ENCODE peak calls at places on chromosome 19, in five cellular contexts. E is CD8-positive, alpha-beta memory T cell; R is pancreas; P is fibroblast of lung; U is right lobe of liver. G is an unnamed sample.

GRCh38 chr19:48629599-48630288 is 7.4 kb downstream of the DBP start:
- DNase-seq in E (no peak), R (no peak), P (peak; percentile 83), U (peak; percentile 72), G (peak; percentile 93)

GRCh38 chr19:38551450-38551813 is 66.3 kb downstream of the MAP4K1 start:
- DNase-seq in P (no peak), R (no peak), U (no peak), E (no peak), G (no peak)

GRCh38 chr19:52716578-52716977 is 18.3 kb downstream of the ZNF611 start:
- DNase-seq in E (no peak), R (no peak), P (no peak), U (no peak), G (no peak)

GRCh38 chr19:15283141-15283885 is 49.0 kb downstream of the BRD4 start:
- DNase-seq in U (no peak), R (no peak), E (no peak), P (peak; percentile 82), G (peak; percentile 66)

GRCh38 chr19:17555929-17556813 is 722 bp downstream of the COLGALT1 start:
- DNase-seq in E (no peak), U (peak; percentile 65), R (peak; percentile 46), P (peak; percentile 75), G (peak; percentile 78)

GRCh38 chr19:18985257-18985656 is 44.2 kb upstream of the HOMER3 start:
- DNase-seq in P (no peak), R (no peak), E (no peak), U (no peak), G (no peak)

GRCh38 chr19:20478936-20479335 is 86.6 kb downstream of the ZNF737 start:
- DNase-seq in U (no peak), R (no peak), P (no peak), E (no peak), G (no peak)

GRCh38 chr19:4504874-4505569 is 13.3 kb downstream of the PLIN4 start:
- DNase-seq in E (no peak), R (no peak), U (no peak), P (no peak), G (no peak)

GRCh38 chr19:44476559-44477408 is 23.5 kb downstream of the ZNF180 start:
- DNase-seq in U (no peak), E (peak; percentile 10), P (peak; percentile 42), R (no peak), G (no peak)

GRCh38 chr19:44820648-44821609 is 12.0 kb downstream of the BCAM start:
- DNase-seq in R (no peak), P (no peak), E (no peak), U (no peak), G (no peak)

GRCh38 chr19:17757125-17757524 is 5.8 kb downstream of the FCHO1 start:
- DNase-seq in E (no peak), U (peak; percentile 71), R (peak; percentile 56), P (peak; percentile 38), G (peak; percentile 66)

GRCh38 chr19:36030264-36031148 is 2.2 kb downstream of the CLIP3 start:
- DNase-seq in R (no peak), E (no peak), P (no peak), U (no peak), G (no peak)

GRCh38 chr19:17289489-17289888 is 7.8 kb downstream of the ANKLE1 start:
- DNase-seq in R (peak; percentile 45), U (peak; percentile 65), E (no peak), P (peak; percentile 92), G (peak; percentile 75)

DNA sequence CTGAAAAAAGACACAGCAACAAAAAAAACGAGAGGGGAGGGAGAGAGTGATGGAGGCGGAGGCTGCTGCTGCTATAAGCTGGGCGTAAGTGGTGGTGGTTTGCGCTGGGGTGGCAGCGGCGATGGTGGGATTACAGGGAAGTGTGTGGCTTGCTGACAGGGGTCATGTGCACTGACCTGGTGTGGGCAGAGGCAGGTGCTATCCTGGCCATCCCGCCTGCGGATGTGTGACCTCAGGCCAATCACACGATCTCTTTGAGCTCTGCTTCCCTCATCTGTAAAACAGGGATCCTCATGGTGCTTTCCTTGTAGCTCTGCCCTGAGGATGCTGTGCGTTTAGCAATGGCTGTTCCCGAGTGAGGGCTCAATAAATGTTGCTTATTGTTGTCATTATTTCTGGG is 3.3 kb upstream of the ZNF580 start:
- DNase-seq in E (no peak), R (no peak), U (no peak), P (no peak), G (no peak)
- H3K4me1 ChIP-seq in E (peaks cover 50% of the 10 kb centered on the region), R (peaks cover 13% of the 10 kb centered on the region), U (peaks cover 6% of the 10 kb centered on the region), P (peaks cover 12% of the 10 kb centered on the region), G (peaks cover 6% of the 10 kb centered on the region)

DNA sequence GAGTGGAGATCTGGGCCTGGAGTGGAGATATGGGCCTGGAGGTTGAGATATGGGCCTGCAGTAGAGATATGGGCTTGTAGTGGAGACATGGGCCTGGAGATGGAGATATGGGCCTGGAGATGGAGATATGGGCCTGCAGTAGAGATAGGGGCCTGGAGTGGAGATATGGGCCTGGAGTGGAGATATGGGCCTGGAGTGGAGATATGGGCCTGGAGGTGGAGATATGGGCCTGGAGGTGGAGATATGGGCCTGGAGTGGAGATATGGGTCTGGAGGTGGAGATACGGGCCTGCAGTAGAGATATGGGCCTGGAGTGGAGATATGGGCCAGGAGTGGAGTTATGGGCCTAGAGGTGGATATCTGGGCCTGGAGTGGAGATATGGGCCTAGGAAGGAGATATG is 402 bp downstream of the KIR2DL3 start:
- DNase-seq in R (no peak), P (no peak), U (no peak), E (no peak), G (no peak)
- H3K27ac ChIP-seq in R (no peak overlapping the region), P (no peak overlapping the region), U (no peak overlapping the region), E (no peak overlapping the region), G (no peak overlapping the region)

GRCh38 chr19:47257411-47258169 is 1.3 kb downstream of the CCDC9 start:
- DNase-seq in U (no peak), P (no peak), E (no peak), R (no peak), G (no peak)

GRCh38 chr19:47256688-47257410 is 524 bp downstream of the CCDC9 start:
- DNase-seq in E (peak; percentile 98), R (peak; percentile 100), U (peak; percentile 100), P (peak; percentile 99), G (peak; percentile 100)

GRCh38 chr19:47258895-47259555 is 2.7 kb downstream of the CCDC9 start:
- DNase-seq in P (no peak), R (peak; percentile 44), E (no peak), U (no peak), G (no peak)

GRCh38 chr19:47260476-47260875 is 4.2 kb downstream of the CCDC9 start:
- DNase-seq in P (no peak), E (no peak), U (no peak), R (no peak), G (no peak)

GRCh38 chr19:47258434-47258833 is 2.1 kb downstream of the CCDC9 start:
- DNase-seq in U (no peak), P (no peak), E (no peak), R (no peak), G (no peak)
- H3K4me3 ChIP-seq in U (no peak overlapping the region), P (peak overlapping the region; percentile 59), E (no peak overlapping the region), R (peak overlapping the region; percentile 16), G (no peak overlapping the region)

GRCh38 chr19:3121396-3121795 is 14.4 kb upstream of the GNA15 start:
- DNase-seq in R (no peak), E (no peak), U (no peak), P (no peak), G (no peak)
- H3K4me1 ChIP-seq in R (no peaks in the 10 kb centered on the region), E (no peaks in the 10 kb centered on the region), U (no peaks in the 10 kb centered on the region), P (no peaks in the 10 kb centered on the region), G (no peaks in the 10 kb centered on the region)

GRCh38 chr19:46481187-46481586 is 9.8 kb upstream of the PNMA8A start:
- DNase-seq in R (no peak), P (peak; percentile 51), E (no peak), U (no peak), G (no peak)
- H3K27ac ChIP-seq in R (no peak overlapping the region), P (no peak overlapping the region), E (no peak overlapping the region), U (no peak overlapping the region), G (peak overlapping the region; percentile 57)

GRCh38 chr19:1748115-1748702 is 5.1 kb upstream of the ONECUT3 start:
- DNase-seq in R (no peak), U (no peak), P (no peak), E (no peak), G (peak; percentile 50)
- H3K4me3 ChIP-seq in R (no peak overlapping the region), U (no peak overlapping the region), P (no peak overlapping the region), E (no peak overlapping the region), G (peak overlapping the region; percentile 22)

DNA sequence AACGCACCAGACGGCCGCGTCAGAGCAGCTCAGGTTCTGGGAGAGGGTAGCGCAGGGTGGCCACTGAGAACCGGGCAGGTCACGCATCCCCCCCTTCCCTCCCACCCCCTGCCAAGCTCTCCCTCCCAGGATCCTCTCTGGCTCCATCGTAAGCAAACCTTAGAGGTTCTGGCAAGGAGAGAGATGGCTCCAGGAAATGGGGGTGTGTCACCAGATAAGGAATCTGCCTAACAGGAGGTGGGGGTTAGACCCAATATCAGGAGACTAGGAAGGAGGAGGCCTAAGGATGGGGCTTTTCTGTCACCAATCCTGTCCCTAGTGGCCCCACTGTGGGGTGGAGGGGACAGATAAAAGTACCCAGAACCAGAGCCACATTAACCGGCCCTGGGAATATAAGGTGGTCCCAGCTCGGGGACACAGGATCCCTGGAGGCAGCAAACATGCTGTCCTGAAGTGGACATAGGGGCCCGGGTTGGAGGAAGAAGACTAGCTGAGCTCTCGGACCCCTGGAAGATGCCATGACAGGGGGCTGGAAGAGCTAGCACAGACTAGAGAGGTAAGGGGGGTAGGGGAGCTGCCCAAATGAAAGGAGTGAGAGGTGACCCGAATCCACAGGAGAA is 1.9 kb downstream of the PPP1R12C start:
- DNase-seq in E (no peak), R (no peak), U (no peak), P (no peak), G (no peak)
- H3K4me1 ChIP-seq in E (peaks cover 25% of the 10 kb centered on the region), R (peaks cover 5% of the 10 kb centered on the region), U (no peaks in the 10 kb centered on the region), P (peaks cover 19% of the 10 kb centered on the region), G (peaks cover 28% of the 10 kb centered on the region)

GRCh38 chr19:46861691-46862503 is 1.1 kb downstream of the ARHGAP35 start:
- DNase-seq in E (no peak), P (no peak), U (peak; percentile 50), R (no peak), G (no peak)

GRCh38 chr19:46860846-46861690 is at the start of gene ARHGAP35:
- DNase-seq in U (peak; percentile 76), P (no peak), E (no peak), R (peak; percentile 36), G (peak; percentile 89)

GRCh38 chr19:46862974-46863632 is 2.3 kb downstream of the ARHGAP35 start:
- DNase-seq in R (no peak), P (no peak), E (no peak), U (peak; percentile 42), G (peak; percentile 45)

GRCh38 chr19:46863818-46864629 is 3.2 kb downstream of the ARHGAP35 start:
- DNase-seq in R (no peak), E (no peak), P (peak; percentile 57), U (peak; percentile 69), G (peak; percentile 48)

GRCh38 chr19:46862504-46862835 is 1.7 kb downstream of the ARHGAP35 start:
- DNase-seq in E (no peak), U (no peak), R (no peak), P (no peak), G (no peak)
- H3K27ac ChIP-seq in E (peak overlapping the region; percentile 67), U (peak overlapping the region; percentile 98), R (no peak overlapping the region), P (peak overlapping the region; percentile 59), G (peak overlapping the region; percentile 94)

GRCh38 chr19:9046694-9047093 is 36.5 kb upstream of the MUC16 start:
- DNase-seq in R (no peak), P (no peak), E (no peak), U (no peak), G (no peak)
- H3K4me3 ChIP-seq in R (no peak overlapping the region), P (no peak overlapping the region), E (no peak overlapping the region), U (no peak overlapping the region), G (no peak overlapping the region)

GRCh38 chr19:54201172-54201701 is 579 bp downstream of the RPS9 start:
- DNase-seq in E (peak; percentile 16), R (no peak), P (no peak), U (no peak), G (no peak)
- H3K4me1 ChIP-seq in E (peaks cover 58% of the 10 kb centered on the region), R (peaks cover 37% of the 10 kb centered on the region), P (peaks cover 12% of the 10 kb centered on the region), U (no peaks in the 10 kb centered on the region), G (peaks cover 45% of the 10 kb centered on the region)

G was measured in Peyer's patch.